ENCODE peak calls at places on chromosomes 12 and 14, in nine cellular contexts. One of them, this sample, is unnamed.

GRCh38 chr12:2944401-2945047 is 14.7 kb upstream of the TEAD4 start:
- DNase-seq in HepG2: peak
- DNase-seq in hypothalamus: no peak
- DNase-seq in hippocampal formation: peak
- DNase-seq in A673: peak
- DNase-seq in stimulated activated CD8-positive, alpha-beta memory T cell treated with anti-CD3 and anti-CD28 coated beads, Interleukin-15, amount 100 ng/mL, for 1 hour: peak
- DNase-seq in NCI-H1436: peak
- DNase-seq in mammary epithelial cell: peak
- DNase-seq in CD4-positive, alpha-beta T cell: peak
- DNase-seq in this sample: peak

GRCh38 chr14:90349729-90350128 is 18.0 kb upstream of the NRDE2 start:
- DNase-seq in CD4-positive, alpha-beta T cell: no peak
- DNase-seq in hypothalamus: no peak
- DNase-seq in HepG2: no peak
- DNase-seq in stimulated activated CD8-positive, alpha-beta memory T cell treated with anti-CD3 and anti-CD28 coated beads, Interleukin-15, amount 100 ng/mL, for 1 hour: no peak
- DNase-seq in hippocampal formation: no peak
- DNase-seq in A673: no peak
- DNase-seq in mammary epithelial cell: no peak
- DNase-seq in NCI-H1436: no peak
- DNase-seq in this sample: no peak

GRCh38 chr12:77723308-77723707 is 107.4 kb upstream of the NAV3 start:
- DNase-seq in mammary epithelial cell: peak
- DNase-seq in CD4-positive, alpha-beta T cell: no peak
- DNase-seq in stimulated activated CD8-positive, alpha-beta memory T cell treated with anti-CD3 and anti-CD28 coated beads, Interleukin-15, amount 100 ng/mL, for 1 hour: no peak
- DNase-seq in hippocampal formation: no peak
- DNase-seq in NCI-H1436: no peak
- DNase-seq in hypothalamus: no peak
- DNase-seq in HepG2: no peak
- DNase-seq in A673: no peak
- DNase-seq in this sample: no peak

GRCh38 chr14:93648440-93649168 is 139.7 kb downstream of the PRIMA1 start:
- DNase-seq in hypothalamus: no peak
- DNase-seq in A673: peak
- DNase-seq in CD4-positive, alpha-beta T cell: no peak
- DNase-seq in NCI-H1436: no peak
- DNase-seq in mammary epithelial cell: peak
- DNase-seq in hippocampal formation: no peak
- DNase-seq in stimulated activated CD8-positive, alpha-beta memory T cell treated with anti-CD3 and anti-CD28 coated beads, Interleukin-15, amount 100 ng/mL, for 1 hour: no peak
- DNase-seq in HepG2: peak
- DNase-seq in this sample: no peak

GRCh38 chr12:31855427-31855826 is 103.8 kb upstream of the RESF1 start:
- DNase-seq in stimulated activated CD8-positive, alpha-beta memory T cell treated with anti-CD3 and anti-CD28 coated beads, Interleukin-15, amount 100 ng/mL, for 1 hour: no peak
- DNase-seq in hypothalamus: no peak
- DNase-seq in A673: no peak
- DNase-seq in hippocampal formation: no peak
- DNase-seq in NCI-H1436: no peak
- DNase-seq in mammary epithelial cell: no peak
- DNase-seq in HepG2: no peak
- DNase-seq in CD4-positive, alpha-beta T cell: no peak
- DNase-seq in this sample: no peak

GRCh38 chr14:26137161-26137560 is 460.7 kb downstream of the NOVA1 start:
- DNase-seq in mammary epithelial cell: no peak
- DNase-seq in HepG2: no peak
- DNase-seq in stimulated activated CD8-positive, alpha-beta memory T cell treated with anti-CD3 and anti-CD28 coated beads, Interleukin-15, amount 100 ng/mL, for 1 hour: no peak
- DNase-seq in hippocampal formation: no peak
- DNase-seq in NCI-H1436: no peak
- DNase-seq in A673: no peak
- DNase-seq in CD4-positive, alpha-beta T cell: no peak
- DNase-seq in hypothalamus: no peak
- DNase-seq in this sample: no peak

GRCh38 chr14:55976219-55976618 is 142.0 kb upstream of the PELI2 start:
- DNase-seq in CD4-positive, alpha-beta T cell: no peak
- DNase-seq in stimulated activated CD8-positive, alpha-beta memory T cell treated with anti-CD3 and anti-CD28 coated beads, Interleukin-15, amount 100 ng/mL, for 1 hour: no peak
- DNase-seq in hypothalamus: no peak
- DNase-seq in mammary epithelial cell: no peak
- DNase-seq in NCI-H1436: no peak
- DNase-seq in HepG2: no peak
- DNase-seq in A673: no peak
- DNase-seq in hippocampal formation: no peak
- DNase-seq in this sample: no peak

GRCh38 chr14:103539056-103539825 is 10.2 kb downstream of the TRMT61A start:
- DNase-seq in stimulated activated CD8-positive, alpha-beta memory T cell treated with anti-CD3 and anti-CD28 coated beads, Interleukin-15, amount 100 ng/mL, for 1 hour: no peak
- DNase-seq in HepG2: no peak
- DNase-seq in NCI-H1436: no peak
- DNase-seq in CD4-positive, alpha-beta T cell: no peak
- DNase-seq in mammary epithelial cell: no peak
- DNase-seq in A673: no peak
- DNase-seq in hypothalamus: no peak
- DNase-seq in hippocampal formation: no peak
- DNase-seq in this sample: no peak

GRCh38 chr14:81464253-81465001 is 64.3 kb upstream of the STON2 start:
- DNase-seq in CD4-positive, alpha-beta T cell: peak
- DNase-seq in NCI-H1436: peak
- DNase-seq in HepG2: peak
- DNase-seq in A673: peak
- DNase-seq in hippocampal formation: peak
- DNase-seq in hypothalamus: no peak
- DNase-seq in stimulated activated CD8-positive, alpha-beta memory T cell treated with anti-CD3 and anti-CD28 coated beads, Interleukin-15, amount 100 ng/mL, for 1 hour: peak
- DNase-seq in mammary epithelial cell: peak
- DNase-seq in this sample: no peak

GRCh38 chr12:19894803-19895202 is 455.5 kb downstream of the AEBP2 start:
- DNase-seq in HepG2: no peak
- DNase-seq in CD4-positive, alpha-beta T cell: no peak
- DNase-seq in A673: no peak
- DNase-seq in mammary epithelial cell: peak
- DNase-seq in NCI-H1436: no peak
- DNase-seq in hippocampal formation: no peak
- DNase-seq in hypothalamus: no peak
- DNase-seq in stimulated activated CD8-positive, alpha-beta memory T cell treated with anti-CD3 and anti-CD28 coated beads, Interleukin-15, amount 100 ng/mL, for 1 hour: no peak
- DNase-seq in this sample: no peak

GRCh38 chr14:51957950-51958349 is 31.4 kb upstream of the RTRAF start:
- DNase-seq in A673: peak
- DNase-seq in HepG2: no peak
- DNase-seq in hypothalamus: no peak
- DNase-seq in CD4-positive, alpha-beta T cell: no peak
- DNase-seq in mammary epithelial cell: no peak
- DNase-seq in stimulated activated CD8-positive, alpha-beta memory T cell treated with anti-CD3 and anti-CD28 coated beads, Interleukin-15, amount 100 ng/mL, for 1 hour: no peak
- DNase-seq in hippocampal formation: no peak
- DNase-seq in NCI-H1436: no peak
- DNase-seq in this sample: no peak

GRCh38 chr14:80003138-80003537 is 208.2 kb downstream of the DIO2 start:
- DNase-seq in hypothalamus: no peak
- DNase-seq in NCI-H1436: no peak
- DNase-seq in HepG2: peak
- DNase-seq in A673: no peak
- DNase-seq in hippocampal formation: no peak
- DNase-seq in CD4-positive, alpha-beta T cell: no peak
- DNase-seq in mammary epithelial cell: no peak
- DNase-seq in stimulated activated CD8-positive, alpha-beta memory T cell treated with anti-CD3 and anti-CD28 coated beads, Interleukin-15, amount 100 ng/mL, for 1 hour: no peak
- DNase-seq in this sample: no peak

GRCh38 chr14:24185741-24186140 is 2.9 kb downstream of the IPO4 start:
- DNase-seq in stimulated activated CD8-positive, alpha-beta memory T cell treated with anti-CD3 and anti-CD28 coated beads, Interleukin-15, amount 100 ng/mL, for 1 hour: no peak
- DNase-seq in A673: no peak
- DNase-seq in NCI-H1436: no peak
- DNase-seq in hypothalamus: no peak
- DNase-seq in hippocampal formation: no peak
- DNase-seq in CD4-positive, alpha-beta T cell: no peak
- DNase-seq in HepG2: no peak
- DNase-seq in mammary epithelial cell: no peak
- DNase-seq in this sample: no peak

GRCh38 chr14:71438684-71439083 is 493.5 kb upstream of the RGS6 start:
- DNase-seq in hippocampal formation: no peak
- DNase-seq in mammary epithelial cell: peak
- DNase-seq in hypothalamus: no peak
- DNase-seq in A673: peak
- DNase-seq in NCI-H1436: no peak
- DNase-seq in CD4-positive, alpha-beta T cell: no peak
- DNase-seq in HepG2: no peak
- DNase-seq in stimulated activated CD8-positive, alpha-beta memory T cell treated with anti-CD3 and anti-CD28 coated beads, Interleukin-15, amount 100 ng/mL, for 1 hour: no peak
- DNase-seq in this sample: no peak

GRCh38 chr14:36619853-36620252 is 37.4 kb upstream of the NKX2-8 start:
- DNase-seq in hypothalamus: no peak
- DNase-seq in stimulated activated CD8-positive, alpha-beta memory T cell treated with anti-CD3 and anti-CD28 coated beads, Interleukin-15, amount 100 ng/mL, for 1 hour: no peak
- DNase-seq in NCI-H1436: no peak
- DNase-seq in CD4-positive, alpha-beta T cell: no peak
- DNase-seq in hippocampal formation: no peak
- DNase-seq in mammary epithelial cell: peak
- DNase-seq in HepG2: no peak
- DNase-seq in A673: no peak
- DNase-seq in this sample: no peak

GRCh38 chr14:90483551-90483950 is 86.7 kb downstream of the CALM1 start:
- DNase-seq in mammary epithelial cell: no peak
- DNase-seq in stimulated activated CD8-positive, alpha-beta memory T cell treated with anti-CD3 and anti-CD28 coated beads, Interleukin-15, amount 100 ng/mL, for 1 hour: no peak
- DNase-seq in A673: no peak
- DNase-seq in hippocampal formation: no peak
- DNase-seq in CD4-positive, alpha-beta T cell: peak
- DNase-seq in hypothalamus: no peak
- DNase-seq in HepG2: no peak
- DNase-seq in NCI-H1436: peak
- DNase-seq in this sample: no peak

GRCh38 chr12:84913151-84913550 is 552 bp upstream of the SLC6A15 start:
- DNase-seq in HepG2: no peak
- DNase-seq in hippocampal formation: no peak
- DNase-seq in mammary epithelial cell: peak
- DNase-seq in hypothalamus: no peak
- DNase-seq in NCI-H1436: no peak
- DNase-seq in A673: no peak
- DNase-seq in CD4-positive, alpha-beta T cell: no peak
- DNase-seq in stimulated activated CD8-positive, alpha-beta memory T cell treated with anti-CD3 and anti-CD28 coated beads, Interleukin-15, amount 100 ng/mL, for 1 hour: no peak
- DNase-seq in this sample: no peak

GRCh38 chr12:67096533-67097318 is 172.4 kb upstream of the CAND1 start:
- DNase-seq in CD4-positive, alpha-beta T cell: no peak
- DNase-seq in mammary epithelial cell: peak
- DNase-seq in stimulated activated CD8-positive, alpha-beta memory T cell treated with anti-CD3 and anti-CD28 coated beads, Interleukin-15, amount 100 ng/mL, for 1 hour: no peak
- DNase-seq in NCI-H1436: no peak
- DNase-seq in HepG2: no peak
- DNase-seq in A673: no peak
- DNase-seq in hypothalamus: no peak
- DNase-seq in hippocampal formation: no peak
- DNase-seq in this sample: no peak

GRCh38 chr12:93783827-93784226 is 106.7 kb downstream of the CRADD start:
- DNase-seq in NCI-H1436: no peak
- DNase-seq in HepG2: no peak
- DNase-seq in stimulated activated CD8-positive, alpha-beta memory T cell treated with anti-CD3 and anti-CD28 coated beads, Interleukin-15, amount 100 ng/mL, for 1 hour: no peak
- DNase-seq in mammary epithelial cell: no peak
- DNase-seq in CD4-positive, alpha-beta T cell: peak
- DNase-seq in hippocampal formation: no peak
- DNase-seq in hypothalamus: no peak
- DNase-seq in A673: no peak
- DNase-seq in this sample: peak

This sample was measured in caudate nucleus.